ENCODE peak calls at places on chromosomes 1 and 21, in eight cellular contexts. One of them, this sample, is unnamed. For H3K4me1, the result is how much of the 10 kb centered on the place peaks cover.

GRCh38 chr1:175146535-175147213 is 45.9 kb downstream of the KIAA0040 start:
- DNase-seq in heart left ventricle: peak
- DNase-seq in IMR-90: peak
- DNase-seq in esophagus squamous epithelium: no peak
- DNase-seq in breast epithelium: no peak
- DNase-seq in vagina: no peak
- DNase-seq in sigmoid colon: peak
- DNase-seq in GM12878: no peak
- DNase-seq in this sample: peak

GRCh38 chr21:41945982-41946381 is 7.8 kb downstream of the C2CD2 start:
- DNase-seq in heart left ventricle: no peak
- DNase-seq in IMR-90: no peak
- DNase-seq in esophagus squamous epithelium: no peak
- DNase-seq in breast epithelium: no peak
- DNase-seq in vagina: no peak
- DNase-seq in sigmoid colon: no peak
- DNase-seq in GM12878: no peak
- DNase-seq in this sample: no peak

GRCh38 chr1:223844521-223844961 is 1.2 kb downstream of the TP53BP2 start:
- DNase-seq in heart left ventricle: no peak
- DNase-seq in IMR-90: no peak
- DNase-seq in esophagus squamous epithelium: no peak
- DNase-seq in breast epithelium: no peak
- DNase-seq in vagina: no peak
- DNase-seq in sigmoid colon: no peak
- DNase-seq in GM12878: no peak
- DNase-seq in this sample: no peak

GRCh38 chr1:180185281-180185680 is 30.6 kb downstream of the QSOX1 start:
- DNase-seq in heart left ventricle: no peak
- DNase-seq in IMR-90: no peak
- DNase-seq in esophagus squamous epithelium: no peak
- DNase-seq in breast epithelium: no peak
- DNase-seq in vagina: no peak
- DNase-seq in sigmoid colon: no peak
- DNase-seq in GM12878: no peak
- DNase-seq in this sample: no peak

GRCh38 chr1:145690587-145691558 is 16.3 kb downstream of the PDZK1 start:
- DNase-seq in heart left ventricle: no peak
- DNase-seq in IMR-90: peak
- DNase-seq in esophagus squamous epithelium: no peak
- DNase-seq in breast epithelium: peak
- DNase-seq in vagina: no peak
- DNase-seq in sigmoid colon: no peak
- DNase-seq in GM12878: peak
- DNase-seq in this sample: no peak

GRCh38 chr1:10643607-10644306 is 152.7 kb downstream of the CASZ1 start:
- DNase-seq in heart left ventricle: no peak
- DNase-seq in IMR-90: no peak
- DNase-seq in esophagus squamous epithelium: no peak
- DNase-seq in breast epithelium: no peak
- DNase-seq in vagina: no peak
- DNase-seq in sigmoid colon: no peak
- DNase-seq in GM12878: no peak
- DNase-seq in this sample: no peak

GRCh38 chr1:39110325-39110851 is 84.2 kb downstream of the NDUFS5 start:
- DNase-seq in heart left ventricle: no peak
- DNase-seq in IMR-90: peak
- DNase-seq in esophagus squamous epithelium: no peak
- DNase-seq in breast epithelium: no peak
- DNase-seq in vagina: no peak
- DNase-seq in sigmoid colon: no peak
- DNase-seq in GM12878: no peak
- DNase-seq in this sample: peak

GRCh38 chr1:230674581-230674980 is 32.3 kb downstream of the COG2 start:
- DNase-seq in heart left ventricle: no peak
- DNase-seq in IMR-90: no peak
- DNase-seq in esophagus squamous epithelium: no peak
- DNase-seq in breast epithelium: no peak
- DNase-seq in vagina: no peak
- DNase-seq in sigmoid colon: no peak
- DNase-seq in GM12878: no peak
- DNase-seq in this sample: no peak

GRCh38 chr1:216600730-216601426 is 122.4 kb downstream of the ESRRG start:
- DNase-seq in heart left ventricle: peak
- DNase-seq in IMR-90: peak
- DNase-seq in esophagus squamous epithelium: peak
- DNase-seq in breast epithelium: peak
- DNase-seq in vagina: peak
- DNase-seq in sigmoid colon: peak
- DNase-seq in GM12878: no peak
- DNase-seq in this sample: peak

GRCh38 chr1:202599669-202600431 is 110.4 kb downstream of the SYT2 start:
- DNase-seq in heart left ventricle: peak
- DNase-seq in IMR-90: peak
- DNase-seq in esophagus squamous epithelium: no peak
- DNase-seq in breast epithelium: no peak
- DNase-seq in vagina: no peak
- DNase-seq in sigmoid colon: peak
- DNase-seq in GM12878: no peak
- DNase-seq in this sample: peak

GRCh38 chr1:117067528-117068370 is 7.6 kb downstream of the TTF2 start:
- DNase-seq in heart left ventricle: peak
- DNase-seq in IMR-90: peak
- DNase-seq in esophagus squamous epithelium: no peak
- DNase-seq in breast epithelium: no peak
- DNase-seq in vagina: no peak
- DNase-seq in sigmoid colon: peak
- DNase-seq in GM12878: peak
- DNase-seq in this sample: no peak

GRCh38 chr1:201882665-201883132 is 6.0 kb upstream of the SHISA4 start:
- DNase-seq in heart left ventricle: no peak
- DNase-seq in IMR-90: peak
- DNase-seq in esophagus squamous epithelium: no peak
- DNase-seq in breast epithelium: peak
- DNase-seq in vagina: peak
- DNase-seq in sigmoid colon: no peak
- DNase-seq in GM12878: peak
- DNase-seq in this sample: peak

GRCh38 chr1:227999056-227999930 is 7.5 kb upstream of the WNT3A start:
- DNase-seq in heart left ventricle: peak
- DNase-seq in IMR-90: peak
- DNase-seq in esophagus squamous epithelium: no peak
- DNase-seq in breast epithelium: peak
- DNase-seq in vagina: no peak
- DNase-seq in sigmoid colon: peak
- DNase-seq in GM12878: peak
- DNase-seq in this sample: no peak

GRCh38 chr1:167819849-167820683 is 93.9 kb downstream of the ADCY10 start:
- DNase-seq in heart left ventricle: peak
- DNase-seq in IMR-90: peak
- DNase-seq in esophagus squamous epithelium: no peak
- DNase-seq in breast epithelium: peak
- DNase-seq in vagina: no peak
- DNase-seq in sigmoid colon: peak
- DNase-seq in GM12878: no peak
- DNase-seq in this sample: peak

GRCh38 chr1:8333246-8333987 is 15.5 kb downstream of the SLC45A1 start:
- DNase-seq in heart left ventricle: no peak
- DNase-seq in IMR-90: no peak
- DNase-seq in esophagus squamous epithelium: no peak
- DNase-seq in breast epithelium: no peak
- DNase-seq in vagina: no peak
- DNase-seq in sigmoid colon: no peak
- DNase-seq in GM12878: no peak
- DNase-seq in this sample: no peak

GRCh38 chr1:44672956-44673674 is 1.2 kb downstream of the TMEM53 start:
- DNase-seq in heart left ventricle: no peak
- DNase-seq in IMR-90: no peak
- DNase-seq in esophagus squamous epithelium: no peak
- DNase-seq in breast epithelium: no peak
- DNase-seq in vagina: no peak
- DNase-seq in sigmoid colon: no peak
- DNase-seq in GM12878: no peak
- DNase-seq in this sample: no peak

GRCh38 chr1:44672254-44672955 is 1.9 kb downstream of the TMEM53 start:
- DNase-seq in heart left ventricle: no peak
- DNase-seq in IMR-90: peak
- DNase-seq in esophagus squamous epithelium: no peak
- DNase-seq in breast epithelium: peak
- DNase-seq in vagina: no peak
- DNase-seq in sigmoid colon: no peak
- DNase-seq in GM12878: peak
- DNase-seq in this sample: no peak

GRCh38 chr1:44673675-44674112 is 587 bp downstream of the TMEM53 start:
- DNase-seq in heart left ventricle: no peak
- DNase-seq in IMR-90: no peak
- DNase-seq in esophagus squamous epithelium: no peak
- DNase-seq in breast epithelium: no peak
- DNase-seq in vagina: no peak
- DNase-seq in sigmoid colon: no peak
- DNase-seq in GM12878: no peak
- DNase-seq in this sample: no peak

GRCh38 chr1:44675186-44675585 is 672 bp downstream of the ARMH1 start:
- DNase-seq in heart left ventricle: no peak
- DNase-seq in IMR-90: no peak
- DNase-seq in esophagus squamous epithelium: no peak
- DNase-seq in breast epithelium: no peak
- DNase-seq in vagina: no peak
- DNase-seq in sigmoid colon: no peak
- DNase-seq in GM12878: no peak
- DNase-seq in this sample: no peak

GRCh38 chr1:44674113-44675000 is at the start of the genes ARMH1 and TMEM53:
- DNase-seq in heart left ventricle: peak
- DNase-seq in IMR-90: peak
- DNase-seq in esophagus squamous epithelium: peak
- DNase-seq in breast epithelium: peak
- DNase-seq in vagina: peak
- DNase-seq in sigmoid colon: peak
- DNase-seq in GM12878: peak
- DNase-seq in this sample: peak
- H3K4me1 ChIP-seq in heart left ventricle: under half
- H3K4me1 ChIP-seq in IMR-90: under half
- H3K4me1 ChIP-seq in esophagus squamous epithelium: under half
- H3K4me1 ChIP-seq in breast epithelium: under half
- H3K4me1 ChIP-seq in vagina: under half
- H3K4me1 ChIP-seq in sigmoid colon: under half
- H3K4me1 ChIP-seq in GM12878: half or more
- H3K4me1 ChIP-seq in this sample: under half

GRCh38 chr1:225888898-225889690 is at the start of gene LEFTY1:
- DNase-seq in heart left ventricle: no peak
- DNase-seq in IMR-90: no peak
- DNase-seq in esophagus squamous epithelium: no peak
- DNase-seq in breast epithelium: no peak
- DNase-seq in vagina: no peak
- DNase-seq in sigmoid colon: no peak
- DNase-seq in GM12878: no peak
- DNase-seq in this sample: no peak
- TF ChIP-seq POLR2A in heart left ventricle: no peak
- TF ChIP-seq POLR2A in IMR-90: no peak
- TF ChIP-seq POLR2A in esophagus squamous epithelium: no peak
- TF ChIP-seq POLR2A in breast epithelium: no peak
- TF ChIP-seq POLR2A in vagina: no peak
- TF ChIP-seq POLR2A in sigmoid colon: no peak
- TF ChIP-seq POLR2A in GM12878: no peak
- TF ChIP-seq POLR2A in this sample: no peak

GRCh38 chr1:23619299-23620188 is 60.2 kb upstream of the ID3 start:
- DNase-seq in heart left ventricle: peak
- DNase-seq in IMR-90: peak
- DNase-seq in esophagus squamous epithelium: no peak
- DNase-seq in breast epithelium: peak
- DNase-seq in vagina: no peak
- DNase-seq in sigmoid colon: no peak
- DNase-seq in GM12878: no peak
- DNase-seq in this sample: peak
- H3K4me1 ChIP-seq in heart left ventricle: under half
- H3K4me1 ChIP-seq in IMR-90: under half
- H3K4me1 ChIP-seq in esophagus squamous epithelium: under half
- H3K4me1 ChIP-seq in breast epithelium: under half
- H3K4me1 ChIP-seq in vagina: under half
- H3K4me1 ChIP-seq in sigmoid colon: under half
- H3K4me1 ChIP-seq in GM12878: under half
- H3K4me1 ChIP-seq in this sample: under half

GRCh38 chr1:211938473-211939080 is 96.8 kb downstream of the INTS7 start:
- DNase-seq in heart left ventricle: no peak
- DNase-seq in IMR-90: no peak
- DNase-seq in esophagus squamous epithelium: no peak
- DNase-seq in breast epithelium: no peak
- DNase-seq in vagina: no peak
- DNase-seq in sigmoid colon: no peak
- DNase-seq in GM12878: peak
- DNase-seq in this sample: no peak
- TF ChIP-seq POLR2A in heart left ventricle: no peak
- TF ChIP-seq POLR2A in IMR-90: no peak
- TF ChIP-seq POLR2A in esophagus squamous epithelium: no peak
- TF ChIP-seq POLR2A in breast epithelium: no peak
- TF ChIP-seq POLR2A in vagina: no peak
- TF ChIP-seq POLR2A in sigmoid colon: no peak
- TF ChIP-seq POLR2A in GM12878: no peak
- TF ChIP-seq POLR2A in this sample: no peak